ENCODE peak calls at places on chromosomes 12 and 14, in eight cellular contexts. U is endodermal cell, P is tibial artery, R is stomach, F is GM23338, L is fibroblast of lung, X is A549, H is psoas muscle. I is an unnamed sample.

GRCh38 chr14:55458800-55459577 is 18.6 kb upstream of the TBPL2 start:
- DNase-seq in X (no peak), L (peak; percentile 68), U (no peak), R (no peak), P (no peak), H (no peak), F (no peak), I (no peak)

GRCh38 chr12:51961834-51962233 is 10.3 kb downstream of the ACVR1B start:
- DNase-seq in X (no peak), H (no peak), L (no peak), P (no peak), U (no peak), R (no peak), F (no peak), I (no peak)

GRCh38 chr14:68806526-68807147 is 13.8 kb upstream of the ZFP36L1 start:
- DNase-seq in R (peak; percentile 24), U (no peak), H (no peak), L (no peak), P (peak; percentile 64), X (no peak), F (no peak), I (no peak)

GRCh38 chr12:27012982-27013255 is 1.3 kb downstream of the TM7SF3 start:
- DNase-seq in X (no peak), F (no peak), R (no peak), P (no peak), L (no peak), U (no peak), H (no peak), I (no peak)

GRCh38 chr12:12684375-12685106 is 11.4 kb downstream of the GPR19 start:
- DNase-seq in L (peak; percentile 45), F (peak; percentile 99), P (no peak), X (peak; percentile 51), U (peak; percentile 95), H (no peak), R (no peak), I (no peak)

GRCh38 chr12:55935742-55936151 is 4.8 kb downstream of the DGKA start:
- DNase-seq in H (peak; percentile 70), L (no peak), R (no peak), U (peak; percentile 68), X (no peak), F (peak; percentile 54), P (no peak), I (peak; percentile 47)

GRCh38 chr12:67413577-67413976 is 144.4 kb downstream of the CAND1 start:
- DNase-seq in P (no peak), F (no peak), X (no peak), H (no peak), R (no peak), U (no peak), L (no peak), I (no peak)

GRCh38 chr12:51932218-51933076 is 19.1 kb upstream of the ACVR1B start:
- DNase-seq in L (no peak), U (peak; percentile 17), X (no peak), R (no peak), H (no peak), F (no peak), P (no peak), I (no peak)

GRCh38 chr14:32494566-32495434 is 165.7 kb downstream of the AKAP6 start:
- DNase-seq in P (no peak), X (no peak), U (no peak), H (peak; percentile 59), F (no peak), L (no peak), R (no peak), I (no peak)

GRCh38 chr14:77832301-77832700 is 32.4 kb downstream of the ADCK1 start:
- DNase-seq in P (no peak), L (no peak), R (no peak), F (no peak), X (no peak), U (no peak), H (no peak), I (no peak)

GRCh38 chr12:122250047-122250446 is 16.2 kb downstream of the VPS33A start:
- DNase-seq in P (no peak), L (no peak), U (no peak), R (no peak), X (no peak), H (no peak), F (no peak), I (no peak)

GRCh38 chr14:68644101-68644500 is 148.8 kb downstream of the ZFP36L1 start:
- DNase-seq in H (no peak), R (no peak), F (no peak), L (no peak), U (peak; percentile 6), X (no peak), P (peak; percentile 34), I (no peak)

GRCh38 chr14:69595336-69595735 is 16.1 kb upstream of the SUSD6 start:
- DNase-seq in H (no peak), X (no peak), F (no peak), P (no peak), R (no peak), U (no peak), L (no peak), I (no peak)

GRCh38 chr14:61555056-61555838 is 140.1 kb upstream of the HIF1A start:
- DNase-seq in H (no peak), L (peak; percentile 78), X (no peak), F (no peak), P (no peak), R (no peak), U (peak; percentile 13), I (no peak)

GRCh38 chr12:119803391-119803791 is 73.7 kb downstream of the CIT start:
- DNase-seq in X (no peak), P (no peak), F (peak; percentile 88), H (no peak), L (peak; percentile 48), U (peak; percentile 91), R (no peak), I (no peak)

GRCh38 chr12:60935981-60936761 is 1324.0 kb upstream of the USP15 start:
- DNase-seq in P (no peak), L (no peak), X (peak; percentile 4), F (peak; percentile 48), U (peak; percentile 63), R (no peak), H (no peak), I (no peak)
- TF ChIP-seq CTCF in P (no peak), L (no peak), X (no peak), F (peak; percentile 62), U (peak; percentile 53), R (no peak), H (no peak), I (no peak)

GRCh38 chr14:89293349-89293916 is 123.6 kb downstream of the FOXN3 start:
- DNase-seq in P (peak; percentile 29), H (no peak), X (no peak), U (no peak), F (peak; percentile 88), L (no peak), R (no peak), I (no peak)

GRCh38 chr14:89292579-89293348 is 124.3 kb downstream of the FOXN3 start:
- DNase-seq in H (no peak), F (no peak), R (no peak), P (peak; percentile 48), U (no peak), X (no peak), L (no peak), I (no peak)

GRCh38 chr14:89294060-89294459 is 123.0 kb downstream of the FOXN3 start:
- DNase-seq in R (peak; percentile 54), P (peak; percentile 54), X (no peak), L (no peak), F (no peak), H (no peak), U (peak; percentile 73), I (no peak)

GRCh38 chr14:89296281-89296745 is 120.7 kb downstream of the FOXN3 start:
- DNase-seq in U (peak; percentile 70), F (peak; percentile 89), P (peak; percentile 10), X (no peak), R (no peak), H (no peak), L (no peak), I (no peak)

DNA sequence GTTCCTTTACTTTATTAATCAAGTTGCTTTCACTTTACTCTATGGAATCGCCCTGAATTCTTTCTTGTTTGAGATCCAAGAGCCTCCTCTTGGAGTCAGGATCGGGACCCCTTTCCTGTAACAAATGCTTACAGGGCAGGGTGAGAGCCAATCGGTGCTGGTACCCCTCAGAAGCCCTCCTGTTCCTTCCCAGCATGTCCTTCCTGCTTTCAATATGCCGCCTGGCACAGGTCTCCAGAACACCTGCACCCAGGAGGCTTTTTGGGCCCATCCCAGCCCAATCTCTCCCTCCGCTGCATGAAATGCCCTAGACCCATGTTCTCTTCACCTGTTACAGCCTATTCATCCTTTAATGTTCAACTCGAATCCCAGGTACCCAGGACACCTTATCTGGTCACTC is 122.2 kb downstream of the FOXN3 start:
- DNase-seq in L (no peak), H (no peak), R (no peak), P (peak; percentile 1), F (no peak), X (no peak), U (no peak), I (no peak)
- H3K27ac ChIP-seq in L (no peak overlapping the region), H (no peak overlapping the region), R (no peak overlapping the region), P (no peak overlapping the region), F (peak overlapping the region; percentile 99), X (no peak overlapping the region), U (no peak overlapping the region), I (no peak overlapping the region)

DNA sequence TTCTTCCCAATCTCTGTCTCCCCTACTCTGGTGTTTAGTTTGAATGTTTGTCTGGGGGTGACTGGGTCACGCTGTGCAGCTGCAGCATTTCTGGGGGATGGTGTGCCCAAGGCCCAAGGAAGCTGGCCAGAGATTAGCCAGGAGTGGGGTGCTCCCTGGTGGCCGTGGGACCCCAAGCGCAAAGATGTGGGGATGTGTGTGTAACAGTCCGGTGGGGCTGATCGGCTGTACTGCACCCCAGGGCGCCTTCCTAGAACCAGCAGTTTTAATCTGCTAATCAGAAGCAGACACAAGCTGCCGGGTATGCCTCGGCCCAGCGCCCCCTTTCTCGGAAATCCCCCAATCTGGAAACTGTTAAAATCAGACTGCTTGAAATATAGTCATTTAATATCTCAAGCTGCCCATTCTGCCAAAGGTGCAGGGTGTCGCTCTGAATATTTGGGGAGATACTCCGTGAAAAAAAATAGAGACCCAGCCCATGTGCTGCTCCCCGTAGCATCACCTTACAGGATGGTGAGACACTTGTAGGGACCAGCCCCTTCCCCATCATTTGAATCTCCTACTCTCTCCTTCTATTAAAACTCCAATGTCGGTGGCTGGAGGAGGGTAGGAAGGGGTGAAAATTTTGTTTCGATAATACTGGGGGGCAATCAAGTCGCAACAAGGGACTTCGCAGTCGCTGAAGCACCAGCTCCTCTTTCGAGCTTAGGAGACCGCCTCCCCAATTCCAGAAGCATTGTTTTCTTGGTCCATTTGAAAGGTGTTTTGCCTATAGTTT is 4.3 kb downstream of the HOXC9 start:
- DNase-seq in L (no peak), H (peak; percentile 46), F (no peak), U (no peak), R (no peak), P (no peak), X (no peak), I (no peak)
- H3K4me1 ChIP-seq in L (no peaks in the 10 kb centered on the region), H (peaks cover 19% of the 10 kb centered on the region), F (peaks cover 11% of the 10 kb centered on the region), U (no peaks in the 10 kb centered on the region), R (peaks cover 36% of the 10 kb centered on the region), P (peaks cover 68% of the 10 kb centered on the region), X (peaks cover 9% of the 10 kb centered on the region), I (peaks cover 31% of the 10 kb centered on the region)

DNA sequence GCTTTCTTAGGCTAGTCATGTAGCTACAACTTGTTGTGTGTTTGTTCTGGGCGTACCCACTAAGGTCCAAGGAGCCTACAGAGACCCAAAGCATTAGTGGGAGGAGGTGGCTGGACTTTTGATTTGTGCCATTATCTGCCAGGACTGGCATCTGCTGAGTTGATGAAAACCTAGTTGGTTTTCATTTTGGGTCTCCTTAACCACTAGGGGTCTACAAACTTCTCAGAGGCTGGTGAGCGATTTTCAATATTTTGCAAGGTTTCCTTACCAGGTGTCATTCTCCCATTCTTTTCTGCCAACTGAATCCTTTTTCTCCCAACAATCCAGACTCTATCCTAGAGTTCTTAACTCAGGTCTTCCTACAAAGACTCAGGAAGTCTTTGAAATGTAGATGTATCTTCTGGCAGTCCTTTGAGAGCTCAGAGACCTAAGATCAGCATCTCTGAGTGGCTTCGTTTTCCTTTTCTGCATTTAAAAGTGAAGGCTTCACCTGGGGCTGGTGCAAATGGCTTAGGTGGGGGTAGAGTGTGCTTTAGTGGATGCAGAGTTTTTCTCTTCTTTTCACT is 150.0 kb upstream of the RMST start:
- DNase-seq in U (peak; percentile 64), X (no peak), H (no peak), F (peak; percentile 79), L (no peak), R (no peak), P (no peak), I (no peak)
- TF ChIP-seq CTCF in U (peak; percentile 67), X (no peak), H (no peak), F (peak; percentile 27), L (no peak), R (no peak), P (no peak), I (no peak)